ENCODE peak calls at places on chromosome 19, in seven cellular contexts. R is thyroid gland, F is heart right ventricle, H is IMR-90, N is left lung, D is neural progenitor cell, B is thoracic aorta. C is an unnamed sample. For H3K27me3, the result is how much of the 10 kb centered on the place peaks cover.

GRCh38 chr19:6023085-6023682 is 45.2 kb upstream of the RANBP3 start:
- DNase-seq in B (no peak), N (peak), D (no peak), F (no peak), R (no peak), H (peak), C (no peak)

GRCh38 chr19:31387662-31388175 is 38.5 kb upstream of the TSHZ3 start:
- DNase-seq in H (no peak), F (no peak), N (no peak), R (no peak), B (no peak), D (peak), C (no peak)

GRCh38 chr19:45098521-45099464 is 5.8 kb downstream of the PPP1R37 start:
- DNase-seq in H (peak), D (no peak), N (no peak), F (peak), B (no peak), R (peak), C (peak)

GRCh38 chr19:36528921-36529518 is 949 bp upstream of the ZNF260 start:
- DNase-seq in R (no peak), D (peak), B (no peak), H (no peak), N (no peak), F (no peak), C (no peak)

GRCh38 chr19:8004723-8005513 is 523 bp downstream of the ELAVL1 start:
- DNase-seq in D (no peak), R (no peak), B (no peak), N (no peak), F (no peak), H (peak), C (no peak)

GRCh38 chr19:43638214-43638990 is 1.2 kb downstream of the CADM4 start:
- DNase-seq in F (no peak), R (no peak), H (no peak), N (no peak), B (no peak), D (no peak), C (no peak)

GRCh38 chr19:17109962-17110598 is 34.5 kb downstream of the MYO9B start:
- DNase-seq in F (peak), B (no peak), N (peak), R (peak), H (no peak), D (no peak), C (peak)

GRCh38 chr19:35075202-35076025 is 33.9 kb downstream of the HPN start:
- DNase-seq in B (no peak), H (no peak), N (no peak), D (no peak), F (no peak), R (no peak), C (no peak)

GRCh38 chr19:11091343-11092153 is 2.3 kb downstream of the LDLR start:
- DNase-seq in H (peak), D (no peak), F (no peak), N (peak), B (peak), R (no peak), C (peak)

GRCh38 chr19:56720281-56720680 is 48.7 kb upstream of the ZNF835 start:
- DNase-seq in F (peak), D (no peak), N (no peak), H (no peak), B (no peak), R (no peak), C (no peak)

GRCh38 chr19:57642396-57643046 is 9.6 kb downstream of the ZNF211 start:
- DNase-seq in F (no peak), R (peak), N (no peak), H (no peak), D (no peak), B (no peak), C (no peak)

GRCh38 chr19:45424191-45425058 is 708 bp upstream of the ERCC1 start:
- DNase-seq in R (peak), D (peak), H (peak), B (peak), F (peak), N (peak), C (peak)

GRCh38 chr19:41698746-41699230 is 9.6 kb upstream of the CEACAM5 start:
- DNase-seq in F (no peak), D (no peak), R (no peak), H (no peak), N (no peak), B (no peak), C (no peak)

GRCh38 chr19:12973236-12973635 is 3.9 kb downstream of the DAND5 start:
- DNase-seq in B (no peak), N (no peak), H (no peak), F (no peak), R (no peak), D (no peak), C (no peak)

GRCh38 chr19:45515081-45515624 is 7.9 kb downstream of the VASP start:
- DNase-seq in H (no peak), F (no peak), B (no peak), N (peak), D (no peak), R (no peak), C (no peak)

GRCh38 chr19:33157906-33158305 is 26.0 kb downstream of the WDR88 start:
- DNase-seq in D (no peak), R (no peak), F (no peak), H (no peak), N (no peak), B (no peak), C (no peak)

GRCh38 chr19:29682236-29682895 is 17.1 kb downstream of the PLEKHF1 start:
- DNase-seq in H (no peak), D (no peak), R (no peak), N (no peak), B (no peak), F (no peak), C (no peak)

GRCh38 chr19:46620716-46621115 is 4.2 kb downstream of the PTGIR start:
- DNase-seq in B (no peak), H (peak), N (no peak), D (no peak), F (no peak), R (no peak), C (no peak)

GRCh38 chr19:40225440-40226305 is 816 bp downstream of the CCNP start:
- DNase-seq in B (no peak), N (no peak), D (no peak), R (no peak), F (no peak), H (peak), C (no peak)

GRCh38 chr19:15403151-15403531 is 15.6 kb downstream of the AKAP8L start:
- DNase-seq in H (no peak), N (no peak), F (no peak), R (no peak), D (no peak), B (no peak), C (no peak)

GRCh38 chr19:3986260-3987041 is 1.2 kb upstream of the EEF2 start:
- DNase-seq in N (no peak), H (peak), R (peak), D (peak), F (no peak), B (no peak), C (peak)

GRCh38 chr19:58397533-58398037 is 2.1 kb downstream of the RNF225 start:
- DNase-seq in D (no peak), F (no peak), H (no peak), N (no peak), B (no peak), R (no peak), C (no peak)

GRCh38 chr19:3249408-3249807 is 24.9 kb downstream of the CELF5 start:
- DNase-seq in R (no peak), D (peak), B (no peak), F (no peak), N (no peak), H (no peak), C (no peak)

GRCh38 chr19:35484637-35485036 is 5.6 kb downstream of the KRTDAP start:
- DNase-seq in B (no peak), R (peak), H (no peak), F (no peak), N (no peak), D (no peak), C (no peak)

GRCh38 chr19:10419646-10420443 is 493 bp upstream of the PDE4A start:
- DNase-seq in N (no peak), H (peak), D (peak), F (no peak), B (no peak), R (no peak), C (no peak)

GRCh38 chr19:10270180-10270615 is 722 bp upstream of the ICAM1 start:
- DNase-seq in R (peak), B (no peak), N (peak), F (peak), D (peak), H (no peak), C (no peak)

GRCh38 chr19:10074153-10074552 is 12.0 kb upstream of the SHFL start:
- DNase-seq in B (no peak), F (no peak), D (peak), R (no peak), H (peak), N (no peak), C (no peak)

GRCh38 chr19:33240181-33240771 is 14.6 kb upstream of the SLC7A10 start:
- DNase-seq in N (no peak), F (no peak), H (no peak), D (no peak), R (no peak), B (no peak), C (no peak)

GRCh38 chr19:5953680-5954213 is 24.2 kb downstream of the RANBP3 start:
- DNase-seq in H (no peak), B (no peak), N (no peak), D (no peak), R (peak), F (no peak), C (no peak)

GRCh38 chr19:55451522-55452380 is 8.7 kb upstream of the SHISA7 start:
- DNase-seq in N (no peak), D (peak), R (no peak), F (no peak), B (no peak), H (no peak), C (no peak)

GRCh38 chr19:55451163-55451521 is 8.0 kb upstream of the SHISA7 start:
- DNase-seq in H (no peak), D (peak), B (no peak), N (no peak), R (no peak), F (no peak), C (no peak)

GRCh38 chr19:55447421-55448174 is 4.5 kb upstream of the SHISA7 start:
- DNase-seq in B (no peak), R (no peak), F (no peak), H (peak), D (peak), N (no peak), C (no peak)

GRCh38 chr19:55452381-55453325 is 8.8 kb downstream of the ISOC2 start:
- DNase-seq in B (no peak), N (no peak), H (peak), R (peak), D (peak), F (peak), C (peak)

DNA sequence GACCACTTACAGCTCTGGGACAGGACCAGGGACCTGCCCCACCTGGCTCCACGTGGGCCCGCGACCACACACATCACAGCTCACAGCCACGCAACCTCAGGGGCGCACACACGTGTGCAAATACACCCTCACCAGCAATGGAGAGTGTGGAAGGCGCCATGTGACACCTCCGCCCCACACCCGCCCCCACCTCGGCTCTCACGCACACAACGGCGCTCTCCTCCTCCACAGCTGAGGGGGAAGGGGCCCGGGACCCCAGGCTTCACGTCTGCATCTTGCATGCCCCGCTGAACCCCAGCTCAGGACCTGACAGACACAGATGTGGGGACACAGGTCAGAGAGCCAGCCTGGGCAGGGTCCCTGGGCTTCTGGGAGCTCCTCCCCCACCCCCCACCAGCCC is 6.4 kb upstream of the SHISA7 start:
- DNase-seq in H (no peak), R (no peak), D (peak), B (no peak), F (no peak), N (no peak), C (no peak)
- H3K27me3 ChIP-seq in H (half or more), R (under half), D (half or more), B (under half), F (under half), N (half or more), C (half or more)

GRCh38 chr19:18224525-18225354 is 1.5 kb downstream of the PDE4C start:
- DNase-seq in F (peak), N (peak), H (peak), R (peak), D (peak), B (peak), C (peak)
- H3K4me3 ChIP-seq in F (peak), N (peak), H (peak), R (no peak), D (peak), B (peak), C (peak)

GRCh38 chr19:55368701-55369563 is 1.3 kb downstream of the IL11 start:
- DNase-seq in D (peak), H (peak), B (no peak), R (no peak), N (no peak), F (no peak), C (no peak)
- H3K27me3 ChIP-seq in D (half or more), H (under half), B (under half), R (under half), N (half or more), F (under half), C (half or more)

GRCh38 chr19:38210458-38210987 is 13.5 kb downstream of the DPF1 start:
- DNase-seq in N (peak), R (no peak), B (no peak), H (peak), F (peak), D (peak), C (peak)
- H3K4me3 ChIP-seq in N (no peak), R (no peak), B (peak), H (no peak), F (peak), D (peak), C (no peak)

GRCh38 chr19:48975947-48976847 is 11.1 kb downstream of the FTL start:
- DNase-seq in F (no peak), D (peak), N (no peak), R (no peak), H (no peak), B (no peak), C (peak)

GRCh38 chr19:48982280-48982679 is 10.8 kb downstream of the GYS1 start:
- DNase-seq in R (no peak), F (no peak), D (peak), B (no peak), H (no peak), N (no peak), C (no peak)

DNA sequence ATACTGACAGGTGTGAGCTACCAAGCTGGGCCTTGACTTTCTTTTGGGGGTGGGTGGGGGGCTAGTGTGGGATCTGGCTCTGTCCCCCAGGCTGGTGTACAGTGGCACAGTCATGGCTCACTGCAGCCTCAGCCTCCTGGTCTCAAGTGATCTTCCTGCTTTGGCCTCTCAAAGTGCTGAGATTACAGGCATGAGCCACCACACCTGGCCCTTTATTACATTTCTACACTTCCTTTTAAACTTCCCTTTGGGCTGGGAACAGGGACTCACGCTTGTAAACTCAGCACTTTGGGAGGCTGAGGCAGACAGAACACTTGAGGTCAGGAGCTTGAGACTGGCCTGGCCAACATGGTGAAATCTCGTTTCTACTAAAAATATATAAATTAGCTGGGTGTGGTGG is 12.0 kb downstream of the FTL start:
- DNase-seq in D (no peak), H (no peak), F (no peak), N (no peak), R (no peak), B (no peak), C (no peak)
- H3K27me3 ChIP-seq in D (under half), H (under half), F (under half), N (under half), R (under half), B (under half), C (under half)

DNA sequence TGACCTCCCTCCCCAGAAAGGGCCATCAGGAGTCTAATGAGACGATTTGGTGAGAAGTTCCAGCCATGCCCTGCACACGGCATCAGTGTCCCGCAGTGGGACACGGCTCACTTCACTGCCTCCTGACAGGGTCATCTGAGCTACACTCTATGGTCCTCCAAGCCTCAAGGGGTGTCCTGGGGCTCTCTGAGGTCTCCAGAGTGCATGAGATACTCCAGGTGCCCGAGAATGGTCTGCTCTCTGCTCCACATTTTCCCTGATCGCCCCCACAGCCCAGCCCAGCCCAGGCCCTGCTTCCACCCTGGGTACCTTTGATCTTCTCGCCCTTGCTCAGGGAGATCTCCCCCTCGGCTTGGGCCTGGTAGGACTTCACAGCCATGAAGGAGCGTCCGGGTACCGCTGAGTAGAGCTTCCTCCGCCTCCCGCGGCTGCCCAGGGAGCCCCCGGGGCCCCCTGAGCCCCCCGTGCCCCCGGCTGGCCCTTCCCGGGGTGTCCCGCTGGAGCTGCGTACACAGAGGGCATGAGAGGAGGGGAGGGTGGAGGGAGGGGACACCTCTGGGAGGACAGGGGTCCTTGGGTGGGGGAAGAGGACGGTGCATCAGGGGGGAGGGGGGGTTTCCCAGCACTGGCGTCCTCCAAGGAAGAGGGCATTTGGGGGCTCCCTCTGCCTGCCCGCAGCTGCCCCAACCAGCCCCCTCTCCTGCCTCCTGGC is 17.3 kb downstream of the SHANK1 start:
- DNase-seq in F (no peak), H (no peak), B (no peak), R (no peak), D (no peak), N (no peak), C (no peak)
- H3K4me3 ChIP-seq in F (no peak), H (no peak), B (no peak), R (no peak), D (no peak), N (no peak), C (no peak)

GRCh38 chr19:1674293-1674679 is 21.9 kb upstream of the TCF3 start:
- DNase-seq in B (no peak), H (no peak), F (no peak), R (no peak), D (no peak), N (no peak), C (no peak)
- H3K27me3 ChIP-seq in B (under half), H (half or more), F (under half), R (under half), D (half or more), N (half or more), C (half or more)

C was measured in gastrocnemius medialis.